ENCODE peak calls at places on chromosomes 16 and 17, in six cellular contexts. A, B, O, Y, V and P are unnamed samples.

GRCh38 chr17:70675070-70675590 is 505.8 kb downstream of the KCNJ2 start:
- DNase-seq in O (no peak), A (no peak), V (no peak), B (no peak), Y (no peak), P (no peak)

GRCh38 chr16:80466024-80466986 is 74.5 kb upstream of the DYNLRB2 start:
- DNase-seq in Y (no peak), V (peak), O (peak), B (peak), A (peak), P (no peak)

GRCh38 chr16:61530697-61531096 is 505.5 kb downstream of the CDH8 start:
- DNase-seq in A (no peak), V (no peak), B (no peak), Y (no peak), O (no peak), P (no peak)

GRCh38 chr17:75270218-75270965 is 639 bp downstream of the MIF4GD start:
- DNase-seq in V (peak), A (peak), O (no peak), B (peak), Y (peak), P (peak)

GRCh38 chr17:50219345-50219744 is 17.9 kb upstream of the COL1A1 start:
- DNase-seq in O (no peak), Y (peak), B (no peak), V (no peak), A (no peak), P (no peak)

GRCh38 chr16:11742041-11742535 is 569 bp downstream of the TXNDC11 start:
- DNase-seq in Y (peak), O (no peak), V (peak), A (no peak), B (no peak), P (no peak)

GRCh38 chr16:89355036-89355435 is 135.3 kb downstream of the ANKRD11 start:
- DNase-seq in A (no peak), Y (no peak), B (no peak), O (no peak), V (no peak), P (no peak)

GRCh38 chr17:61414141-61414935 is 14.7 kb downstream of the TBX2 start:
- DNase-seq in A (no peak), V (no peak), O (no peak), B (no peak), Y (no peak), P (no peak)

GRCh38 chr17:32161506-32162365 is 19.4 kb downstream of the RHOT1 start:
- DNase-seq in B (no peak), V (no peak), Y (peak), O (no peak), A (no peak), P (no peak)

GRCh38 chr16:11250091-11250785 is 5.8 kb downstream of the SOCS1 start:
- DNase-seq in B (no peak), A (no peak), Y (no peak), O (no peak), V (no peak), P (no peak)

GRCh38 chr17:66789961-66790421 is 44.9 kb upstream of the CACNG5 start:
- DNase-seq in Y (no peak), O (no peak), V (no peak), B (no peak), A (no peak), P (no peak)

GRCh38 chr17:4744999-4745969 is 5.6 kb upstream of the CXCL16 start:
- DNase-seq in A (no peak), O (no peak), B (no peak), Y (no peak), V (no peak), P (no peak)

GRCh38 chr17:15409721-15410247 is 57.6 kb downstream of the CDRT4 start:
- DNase-seq in B (no peak), A (no peak), Y (peak), O (no peak), V (no peak), P (no peak)

GRCh38 chr17:73856585-73856984 is 212.3 kb upstream of the SDK2 start:
- DNase-seq in B (no peak), Y (no peak), O (no peak), V (no peak), A (no peak), P (no peak)

GRCh38 chr17:82350182-82351030 is 8.6 kb upstream of the TEX19 start:
- DNase-seq in V (peak), A (no peak), B (no peak), O (no peak), Y (no peak), P (no peak)

GRCh38 chr16:80932725-80933124 is 74.0 kb downstream of the CMC2 start:
- DNase-seq in A (no peak), O (no peak), Y (peak), V (no peak), B (no peak), P (no peak)

GRCh38 chr17:40958086-40958953 is 8.4 kb downstream of the KRT39 start:
- DNase-seq in V (no peak), Y (no peak), O (no peak), A (no peak), B (no peak), P (no peak)

GRCh38 chr16:50771366-50771765 is 29.5 kb downstream of the CYLD start:
- DNase-seq in O (no peak), B (no peak), A (no peak), Y (peak), V (no peak), P (no peak)